ENCODE peak calls at places on chromosome 7, in seven cellular contexts. D is NCI-H524; P is activated gamma-delta T cell; O is astrocyte; N is epithelial cell of esophagus; K is activated CD4-positive, alpha-beta T cell treated with anti-CD3 and anti-CD28 coated beads for 48 hours; M is AG10803. V is an unnamed sample.

GRCh38 chr7:134212576-134213546 is 85.7 kb downstream of the LRGUK start:
- DNase-seq in N (peak), M (no peak), D (no peak), P (no peak), K (no peak), O (no peak), V (no peak)

GRCh38 chr7:42168512-42168911 is 68.5 kb downstream of the GLI3 start:
- DNase-seq in D (no peak), P (no peak), K (no peak), N (no peak), O (no peak), M (no peak), V (no peak)

GRCh38 chr7:132318338-132319318 is 257.6 kb downstream of the PLXNA4 start:
- DNase-seq in N (peak), P (peak), O (peak), K (peak), M (peak), D (peak), V (peak)

GRCh38 chr7:124351950-124352349 is 319.1 kb upstream of the TMEM229A start:
- DNase-seq in K (no peak), P (no peak), D (no peak), N (no peak), O (no peak), M (no peak), V (no peak)

GRCh38 chr7:70595741-70596574 is 536.0 kb upstream of the GALNT17 start:
- DNase-seq in M (no peak), D (peak), O (no peak), K (peak), N (peak), P (peak), V (no peak)

GRCh38 chr7:13603661-13604060 is 385.8 kb downstream of the ETV1 start:
- DNase-seq in P (no peak), O (peak), D (no peak), M (no peak), N (peak), K (no peak), V (no peak)

GRCh38 chr7:154871928-154872750 is 130.8 kb downstream of the PAXIP1 start:
- DNase-seq in P (no peak), M (no peak), N (no peak), O (no peak), D (no peak), K (no peak), V (no peak)

GRCh38 chr7:55272328-55272727 is 92.8 kb upstream of the LANCL2 start:
- DNase-seq in O (no peak), D (no peak), P (no peak), M (no peak), N (no peak), K (no peak), V (no peak)

GRCh38 chr7:27151945-27152815 is at the start of gene HOXA3:
- DNase-seq in D (peak), P (no peak), N (no peak), M (peak), K (no peak), O (no peak), V (no peak)

GRCh38 chr7:106795171-106795876 is 69.8 kb upstream of the PIK3CG start:
- DNase-seq in N (no peak), K (no peak), P (no peak), M (no peak), D (no peak), O (peak), V (no peak)

GRCh38 chr7:151373599-151373998 is 32.0 kb downstream of the NUB1 start:
- DNase-seq in D (no peak), K (no peak), O (no peak), P (no peak), M (no peak), N (no peak), V (no peak)

GRCh38 chr7:107169120-107170050 is 582 bp downstream of the HBP1 start:
- DNase-seq in K (peak), D (peak), P (peak), O (peak), M (peak), N (peak), V (peak)

GRCh38 chr7:34198089-34198686 is 292.8 kb downstream of the BMPER start:
- DNase-seq in O (no peak), M (no peak), D (no peak), N (peak), K (no peak), P (no peak), V (no peak)

GRCh38 chr7:82594665-82595064 is 151.1 kb upstream of the CACNA2D1 start:
- DNase-seq in K (no peak), N (no peak), D (peak), P (no peak), O (no peak), M (no peak), V (no peak)

V was measured in DND-41.